ENCODE peak calls at places on chromosomes 6 and 20, in four cellular contexts. H, T, K and Q are unnamed samples.

GRCh38 chr20:63295018-63295417 is 2.0 kb downstream of the COL20A1 start:
- DNase-seq in H (no peak), T (no peak), K (no peak), Q (no peak)

GRCh38 chr6:161838306-161839035 is 564.6 kb upstream of the AGPAT4 start:
- DNase-seq in H (no peak), T (no peak), K (no peak), Q (no peak)

GRCh38 chr6:154907293-154907692 is 87.8 kb upstream of the TIAM2 start:
- DNase-seq in H (no peak), T (no peak), K (no peak), Q (no peak)

GRCh38 chr6:6352772-6353171 is 32.3 kb upstream of the F13A1 start:
- DNase-seq in H (no peak), T (no peak), K (no peak), Q (no peak)

GRCh38 chr6:139711714-139712585 is 337.5 kb upstream of the CITED2 start:
- DNase-seq in H (no peak), T (peak; percentile 45), K (no peak), Q (peak; percentile 37)

GRCh38 chr20:37850724-37851123 is 52.2 kb upstream of the VSTM2L start:
- DNase-seq in H (no peak), T (no peak), K (no peak), Q (no peak)

GRCh38 chr20:25070821-25071473 is 11.0 kb downstream of the VSX1 start:
- DNase-seq in H (no peak), T (no peak), K (no peak), Q (no peak)

GRCh38 chr6:148183776-148184175 is 158.9 kb upstream of the SASH1 start:
- DNase-seq in H (no peak), T (no peak), K (no peak), Q (no peak)

GRCh38 chr6:131923356-131923755 is 27.8 kb downstream of the CCN2 start:
- DNase-seq in H (peak; percentile 24), T (no peak), K (no peak), Q (peak; percentile 59)

GRCh38 chr20:50304501-50304856 is 113.8 kb downstream of the CEBPB start:
- DNase-seq in H (no peak), T (no peak), K (no peak), Q (peak; percentile 81)